ENCODE peak calls at places on chromosomes 11 and 22, in five cellular contexts. S, E, Z, P and M are unnamed samples.

GRCh38 chr11:73017024-73017751 is 124.9 kb downstream of the FCHSD2 start:
- DNase-seq in S (no peak), P (no peak), Z (no peak), E (no peak), M (no peak)

GRCh38 chr11:8060146-8060719 is 20.8 kb upstream of the TUB start:
- DNase-seq in Z (no peak), P (no peak), E (no peak), S (no peak), M (no peak)

GRCh38 chr22:19291580-19292261 is at the start of gene CLTCL1:
- DNase-seq in Z (peak), P (peak), S (no peak), E (peak), M (no peak)

GRCh38 chr22:39174498-39175120 is 22.1 kb upstream of the CBX7 start:
- DNase-seq in P (peak), E (peak), S (no peak), Z (peak), M (peak)

GRCh38 chr11:14372011-14372410 is 13.0 kb upstream of the RRAS2 start:
- DNase-seq in Z (no peak), S (no peak), E (no peak), P (no peak), M (no peak)

GRCh38 chr11:132848336-132848735 is 684.0 kb downstream of the OPCML start:
- DNase-seq in Z (peak), S (peak), E (no peak), P (no peak), M (peak)

GRCh38 chr11:1628506-1629325 is 859 bp upstream of the KRTAP5-5 start:
- DNase-seq in P (peak), Z (peak), E (no peak), S (no peak), M (no peak)

GRCh38 chr22:18076060-18076497 is 1.7 kb upstream of the PEX26 start:
- DNase-seq in P (peak), E (peak), S (peak), Z (peak), M (no peak)

GRCh38 chr11:380996-381395 is 11.7 kb downstream of the B4GALNT4 start:
- DNase-seq in Z (no peak), P (no peak), S (no peak), E (no peak), M (no peak)

GRCh38 chr11:66858939-66859685 is 2.2 kb downstream of the LRFN4 start:
- DNase-seq in S (no peak), P (no peak), Z (no peak), E (no peak), M (no peak)

GRCh38 chr22:37601540-37602442 is 6.8 kb upstream of the GGA1 start:
- DNase-seq in E (no peak), P (peak), Z (peak), S (peak), M (no peak)

GRCh38 chr22:37275622-37276021 is 6.7 kb upstream of the CYTH4 start:
- DNase-seq in Z (no peak), E (no peak), P (no peak), S (no peak), M (no peak)

GRCh38 chr22:32995335-32995734 is 62.8 kb downstream of the SYN3 start:
- DNase-seq in P (no peak), Z (no peak), S (no peak), E (no peak), M (no peak)

GRCh38 chr22:20442485-20443284 is 5.1 kb upstream of the SCARF2 start:
- DNase-seq in E (no peak), S (no peak), P (no peak), Z (no peak), M (no peak)

GRCh38 chr22:24591286-24591830 is 1.5 kb downstream of the LRRC75B start:
- DNase-seq in E (no peak), S (no peak), Z (no peak), P (no peak), M (no peak)

GRCh38 chr11:88597387-88597786 is 259.9 kb upstream of the CTSC start:
- DNase-seq in P (no peak), Z (no peak), E (no peak), S (no peak), M (no peak)

GRCh38 chr11:404551-405264 is 10.1 kb downstream of the SIGIRR start:
- DNase-seq in E (no peak), P (no peak), Z (no peak), S (no peak), M (no peak)

GRCh38 chr11:30478923-30479322 is 107.2 kb downstream of the MPPED2 start:
- DNase-seq in Z (no peak), S (no peak), P (no peak), E (no peak), M (no peak)

GRCh38 chr22:41596776-41597634 is 7.4 kb upstream of the PMM1 start:
- DNase-seq in E (no peak), Z (peak), P (peak), S (no peak), M (no peak)

GRCh38 chr11:17218403-17218802 is 10.6 kb upstream of the PIK3C2A start:
- DNase-seq in E (no peak), P (no peak), S (no peak), Z (no peak), M (no peak)

GRCh38 chr11:72673943-72674828 is at the start of gene PDE2A:
- DNase-seq in Z (no peak), E (no peak), S (no peak), P (no peak), M (no peak)

GRCh38 chr11:280762-281485 is 2.7 kb downstream of the NLRP6 start:
- DNase-seq in Z (no peak), P (peak), S (no peak), E (no peak), M (no peak)

GRCh38 chr11:41449483-41450050 is 9.9 kb downstream of the LRRC4C start:
- DNase-seq in S (no peak), E (no peak), P (no peak), Z (no peak), M (no peak)

GRCh38 chr22:45526768-45527360 is 24.2 kb downstream of the FBLN1 start:
- DNase-seq in E (no peak), P (no peak), Z (no peak), S (no peak), M (no peak)

GRCh38 chr11:19650929-19651487 is 61.6 kb upstream of the NAV2 start:
- DNase-seq in P (no peak), E (no peak), S (no peak), Z (no peak), M (no peak)

GRCh38 chr11:13907678-13908077 is 54.8 kb upstream of the SPON1 start:
- DNase-seq in Z (no peak), E (no peak), P (no peak), S (no peak), M (no peak)

GRCh38 chr11:116853461-116854073 is 16.1 kb upstream of the APOA1 start:
- DNase-seq in E (peak), S (peak), Z (peak), P (peak), M (peak)

GRCh38 chr11:94144664-94145063 is 16.0 kb downstream of the PANX1 start:
- DNase-seq in E (no peak), Z (no peak), P (no peak), S (no peak), M (no peak)

GRCh38 chr11:36724742-36725387 is 126.8 kb upstream of the RAG2 start:
- DNase-seq in S (no peak), P (no peak), Z (no peak), E (no peak), M (no peak)

GRCh38 chr11:105897161-105897560 is 124.9 kb downstream of the MSANTD4 start:
- DNase-seq in P (no peak), Z (no peak), E (no peak), S (no peak), M (no peak)

GRCh38 chr11:97641988-97642387 is 1252.2 kb downstream of the JRKL start:
- DNase-seq in E (no peak), Z (no peak), P (no peak), S (no peak), M (no peak)

GRCh38 chr22:29609139-29609538 is 5.7 kb downstream of the NF2 start:
- DNase-seq in Z (no peak), E (no peak), P (no peak), S (no peak), M (no peak)
- H3K4me3 ChIP-seq in Z (no peak), E (no peak), P (no peak), S (no peak), M (no peak)

GRCh38 chr11:70760416-70761020 is 362.2 kb downstream of the CTTN start:
- DNase-seq in P (no peak), E (no peak), Z (no peak), S (no peak), M (no peak)
- TF ChIP-seq CTCF in P (no peak), E (no peak), Z (no peak), S (no peak), M (no peak)

GRCh38 chr11:34354782-34355181 is 3.0 kb downstream of the ABTB2 start:
- DNase-seq in E (no peak), P (no peak), S (no peak), Z (no peak), M (no peak)
- H3K4me3 ChIP-seq in E (no peak), P (no peak), S (no peak), Z (no peak), M (no peak)

GRCh38 chr11:60813324-60813723 is 28.2 kb downstream of the MS4A10 start:
- DNase-seq in P (no peak), S (no peak), Z (no peak), E (no peak), M (no peak)

GRCh38 chr11:60821827-60822599 is 19.9 kb upstream of the CCDC86 start:
- DNase-seq in S (no peak), Z (no peak), P (no peak), E (no peak), M (no peak)

GRCh38 chr11:60816590-60817157 is 25.2 kb upstream of the CCDC86 start:
- DNase-seq in P (no peak), E (no peak), S (no peak), Z (no peak), M (no peak)

GRCh38 chr11:60818057-60818456 is 23.9 kb upstream of the CCDC86 start:
- DNase-seq in S (no peak), Z (no peak), E (no peak), P (no peak), M (no peak)
- TF ChIP-seq CTCF in S (no peak), Z (no peak), E (no peak), P (no peak), M (no peak)

DNA sequence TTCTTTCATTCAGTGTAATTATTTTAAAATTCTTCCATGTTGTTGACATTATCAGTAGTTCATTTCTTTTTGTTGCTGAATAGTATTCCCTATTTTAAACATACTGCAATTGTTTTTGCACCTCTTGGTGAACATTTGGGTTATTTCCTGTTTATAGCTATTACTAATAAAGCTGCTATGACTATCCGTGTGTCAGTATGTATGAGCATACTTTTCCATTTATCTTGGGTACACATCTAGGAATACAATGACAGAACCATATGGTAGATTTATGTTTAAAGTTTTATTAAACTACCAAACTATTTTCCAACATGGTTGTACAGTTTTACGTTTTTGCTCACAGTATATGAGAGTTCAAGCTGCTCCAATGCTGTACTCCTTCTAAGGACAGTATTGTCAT is 22.0 kb upstream of the FIBIN start:
- DNase-seq in S (no peak), Z (no peak), P (no peak), E (no peak), M (no peak)
- H3K4me3 ChIP-seq in S (no peak), Z (no peak), P (no peak), E (no peak), M (no peak)

DNA sequence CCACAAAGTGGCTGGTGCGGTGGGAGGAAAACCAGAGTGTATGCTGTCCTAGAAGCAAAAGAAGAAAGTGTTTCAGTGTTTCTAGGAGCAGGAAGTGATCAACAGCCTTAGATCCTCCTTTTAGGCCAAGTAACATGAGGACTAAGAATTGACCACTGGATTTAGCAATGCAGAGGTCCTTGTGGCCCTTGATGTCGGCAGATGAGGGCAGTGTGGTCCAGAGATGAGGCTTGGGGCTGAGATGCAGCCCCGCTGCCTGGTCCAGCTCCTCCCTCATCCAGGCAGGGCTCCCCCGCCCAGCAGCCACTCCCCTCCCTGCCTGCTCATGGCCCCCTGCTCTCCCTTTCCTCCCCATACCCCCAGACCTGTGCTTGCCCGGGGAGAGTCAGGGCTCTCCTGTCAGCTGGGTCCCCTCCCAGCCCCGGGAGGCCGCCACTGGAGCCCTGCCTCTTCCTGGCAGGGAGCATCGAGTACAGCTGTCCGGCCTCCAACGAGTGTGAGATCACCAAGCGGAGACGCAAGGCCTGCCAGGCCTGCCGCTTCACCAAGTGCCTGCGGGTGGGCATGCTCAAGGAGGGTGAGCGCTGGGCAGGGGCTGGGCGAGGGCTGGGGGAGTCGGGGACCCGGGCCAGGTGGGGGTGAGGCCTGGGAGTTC is 3.7 kb downstream of the TRMT112 start:
- DNase-seq in E (no peak), S (no peak), Z (no peak), P (peak), M (no peak)
- TF ChIP-seq CTCF in E (no peak), S (peak), Z (no peak), P (no peak), M (no peak)